ENCODE peak calls at places on chromosomes 4 and X, in ten cellular contexts. I, D, X, Z, Y, M, H, U, E and A are unnamed samples.

GRCh38 chr4:130336585-130337217 is 1240.7 kb downstream of the C4orf33 start:
- DNase-seq in Y (no peak), D (peak), Z (peak), U (no peak), M (no peak), I (no peak), X (no peak), H (peak), E (no peak), A (no peak)

GRCh38 chrX:102684772-102685520 is 27.3 kb upstream of the GPRASP2 start:
- DNase-seq in M (no peak), X (no peak), E (no peak), D (no peak), H (no peak), Z (no peak), Y (no peak), I (no peak), U (no peak), A (no peak)

GRCh38 chrX:6941041-6941440 is 206.5 kb upstream of the STS start:
- DNase-seq in M (no peak), U (no peak), Z (no peak), X (no peak), Y (no peak), H (no peak), E (no peak), D (no peak), I (no peak), A (no peak)

GRCh38 chr4:159341486-159341885 is 238.6 kb downstream of the RAPGEF2 start:
- DNase-seq in E (no peak), I (no peak), D (no peak), U (no peak), M (no peak), Y (no peak), Z (no peak), X (no peak), H (no peak), A (no peak)

GRCh38 chr4:82898322-82899243 is 2.0 kb upstream of the THAP9 start:
- DNase-seq in E (no peak), X (no peak), Z (no peak), I (peak), M (no peak), D (peak), H (peak), U (no peak), Y (no peak), A (no peak)

GRCh38 chr4:26838055-26838842 is 22.4 kb upstream of the STIM2 start:
- DNase-seq in Y (no peak), E (no peak), M (no peak), Z (no peak), D (no peak), U (no peak), X (no peak), H (no peak), I (no peak), A (no peak)

GRCh38 chr4:103244251-103244650 is 46.1 kb upstream of the CENPE start:
- DNase-seq in E (no peak), M (no peak), X (no peak), Z (no peak), I (no peak), H (no peak), Y (no peak), U (no peak), D (no peak), A (no peak)

GRCh38 chr4:26048378-26048882 is 134.4 kb downstream of the SMIM20 start:
- DNase-seq in U (no peak), D (no peak), Z (no peak), I (peak), E (no peak), M (no peak), X (peak), Y (peak), H (no peak), A (peak)

GRCh38 chr4:118941799-118942198 is 53.1 kb downstream of the SYNPO2 start:
- DNase-seq in Z (no peak), U (no peak), Y (no peak), D (no peak), I (no peak), X (no peak), M (no peak), H (no peak), E (no peak), A (no peak)

GRCh38 chr4:179307297-179308136 is 1865.3 kb upstream of the AGA start:
- DNase-seq in D (peak), U (peak), Y (no peak), M (peak), Z (peak), I (no peak), X (no peak), E (no peak), H (peak), A (no peak)

GRCh38 chr4:87382931-87383330 is 8.1 kb downstream of the HSD17B11 start:
- DNase-seq in H (no peak), Z (no peak), Y (no peak), D (no peak), I (no peak), M (no peak), X (no peak), E (no peak), U (no peak), A (no peak)

GRCh38 chr4:37381040-37381668 is 136.6 kb downstream of the NWD2 start:
- DNase-seq in M (peak), U (no peak), Y (no peak), E (no peak), D (peak), X (no peak), Z (no peak), I (no peak), H (no peak), A (no peak)

GRCh38 chr4:57191523-57192034 is 81.4 kb upstream of the IGFBP7 start:
- DNase-seq in I (no peak), Z (no peak), E (no peak), M (peak), D (no peak), H (no peak), U (peak), X (no peak), Y (no peak), A (no peak)

GRCh38 chr4:151887151-151887815 is 126.5 kb upstream of the GATB start:
- DNase-seq in D (no peak), H (no peak), I (no peak), Y (no peak), U (no peak), E (no peak), M (no peak), X (no peak), Z (no peak), A (no peak)